ENCODE peak calls at places on chromosomes 2 and 18, in ten cellular contexts. One of them, this sample, is unnamed.

GRCh38 chr2:157874997-157875719 is 972 bp downstream of the ACVR1 start:
- DNase-seq in tibial nerve: peak
- DNase-seq in cardiac muscle cell: peak
- DNase-seq in A549: no peak
- DNase-seq in right cardiac atrium: peak
- DNase-seq in esophagus squamous epithelium: no peak
- DNase-seq in effector memory CD4-positive, alpha-beta T cell: no peak
- DNase-seq in HepG2: no peak
- DNase-seq in uterus: peak
- DNase-seq in K562: peak
- DNase-seq in this sample: peak

GRCh38 chr2:136378712-136379595 is 261.0 kb upstream of the CXCR4 start:
- DNase-seq in tibial nerve: peak
- DNase-seq in cardiac muscle cell: peak
- DNase-seq in A549: peak
- DNase-seq in right cardiac atrium: peak
- DNase-seq in esophagus squamous epithelium: no peak
- DNase-seq in effector memory CD4-positive, alpha-beta T cell: peak
- DNase-seq in HepG2: peak
- DNase-seq in uterus: no peak
- DNase-seq in K562: peak
- DNase-seq in this sample: peak

GRCh38 chr2:233501198-233502076 is 65.1 kb downstream of the USP40 start:
- DNase-seq in tibial nerve: no peak
- DNase-seq in cardiac muscle cell: peak
- DNase-seq in A549: no peak
- DNase-seq in right cardiac atrium: no peak
- DNase-seq in esophagus squamous epithelium: no peak
- DNase-seq in effector memory CD4-positive, alpha-beta T cell: no peak
- DNase-seq in HepG2: no peak
- DNase-seq in uterus: no peak
- DNase-seq in K562: no peak
- DNase-seq in this sample: no peak

GRCh38 chr18:40962784-40963183 is 992.2 kb upstream of the PIK3C3 start:
- DNase-seq in tibial nerve: no peak
- DNase-seq in cardiac muscle cell: no peak
- DNase-seq in A549: no peak
- DNase-seq in right cardiac atrium: no peak
- DNase-seq in esophagus squamous epithelium: no peak
- DNase-seq in effector memory CD4-positive, alpha-beta T cell: no peak
- DNase-seq in HepG2: no peak
- DNase-seq in uterus: no peak
- DNase-seq in K562: no peak
- DNase-seq in this sample: no peak

GRCh38 chr2:33126973-33127372 is 180.2 kb downstream of the LTBP1 start:
- DNase-seq in tibial nerve: no peak
- DNase-seq in cardiac muscle cell: peak
- DNase-seq in A549: no peak
- DNase-seq in right cardiac atrium: no peak
- DNase-seq in esophagus squamous epithelium: no peak
- DNase-seq in effector memory CD4-positive, alpha-beta T cell: no peak
- DNase-seq in HepG2: no peak
- DNase-seq in uterus: no peak
- DNase-seq in K562: no peak
- DNase-seq in this sample: no peak

GRCh38 chr2:190469770-190470169 is 61.6 kb downstream of the MFSD6 start:
- DNase-seq in tibial nerve: no peak
- DNase-seq in cardiac muscle cell: peak
- DNase-seq in A549: peak
- DNase-seq in right cardiac atrium: peak
- DNase-seq in esophagus squamous epithelium: no peak
- DNase-seq in effector memory CD4-positive, alpha-beta T cell: no peak
- DNase-seq in HepG2: no peak
- DNase-seq in uterus: peak
- DNase-seq in K562: peak
- DNase-seq in this sample: no peak

GRCh38 chr2:130728007-130728454 is 839 bp upstream of the GPR148 start:
- DNase-seq in tibial nerve: no peak
- DNase-seq in cardiac muscle cell: peak
- DNase-seq in A549: no peak
- DNase-seq in right cardiac atrium: no peak
- DNase-seq in esophagus squamous epithelium: no peak
- DNase-seq in effector memory CD4-positive, alpha-beta T cell: peak
- DNase-seq in HepG2: no peak
- DNase-seq in uterus: no peak
- DNase-seq in K562: peak
- DNase-seq in this sample: no peak

GRCh38 chr2:215572341-215572848 is 136.5 kb upstream of the FN1 start:
- DNase-seq in tibial nerve: no peak
- DNase-seq in cardiac muscle cell: no peak
- DNase-seq in A549: no peak
- DNase-seq in right cardiac atrium: no peak
- DNase-seq in esophagus squamous epithelium: no peak
- DNase-seq in effector memory CD4-positive, alpha-beta T cell: no peak
- DNase-seq in HepG2: peak
- DNase-seq in uterus: no peak
- DNase-seq in K562: no peak
- DNase-seq in this sample: no peak

GRCh38 chr2:157857881-157858280 is 18.2 kb downstream of the ACVR1 start:
- DNase-seq in tibial nerve: no peak
- DNase-seq in cardiac muscle cell: no peak
- DNase-seq in A549: no peak
- DNase-seq in right cardiac atrium: no peak
- DNase-seq in esophagus squamous epithelium: no peak
- DNase-seq in effector memory CD4-positive, alpha-beta T cell: no peak
- DNase-seq in HepG2: no peak
- DNase-seq in uterus: no peak
- DNase-seq in K562: no peak
- DNase-seq in this sample: no peak

DNA sequence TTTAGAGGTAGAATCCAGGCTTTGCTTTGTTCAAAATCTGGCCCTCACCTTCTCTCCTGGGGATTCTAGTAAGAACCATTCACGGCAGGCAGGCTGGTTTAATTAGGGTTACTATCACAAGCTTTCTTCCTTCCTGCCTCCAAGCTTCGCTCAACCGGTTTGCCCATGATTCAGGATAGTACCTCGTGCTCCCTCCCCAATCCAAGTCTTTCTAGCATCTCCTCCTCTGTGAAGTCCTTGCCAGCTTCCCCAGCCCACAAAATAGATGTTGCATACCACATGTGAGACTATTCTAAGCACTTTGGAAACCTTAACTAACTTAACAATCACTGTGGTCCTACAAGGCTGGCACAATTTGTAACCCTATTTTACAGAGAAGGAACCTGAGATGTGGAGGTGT is 135.1 kb downstream of the SOCS6 start:
- DNase-seq in tibial nerve: no peak
- DNase-seq in cardiac muscle cell: peak
- DNase-seq in A549: no peak
- DNase-seq in right cardiac atrium: no peak
- DNase-seq in esophagus squamous epithelium: no peak
- DNase-seq in effector memory CD4-positive, alpha-beta T cell: no peak
- DNase-seq in HepG2: no peak
- DNase-seq in uterus: no peak
- DNase-seq in K562: no peak
- DNase-seq in this sample: no peak
- H3K27ac ChIP-seq in tibial nerve: no peak
- H3K27ac ChIP-seq in cardiac muscle cell: no peak
- H3K27ac ChIP-seq in A549: peak
- H3K27ac ChIP-seq in right cardiac atrium: no peak
- H3K27ac ChIP-seq in esophagus squamous epithelium: peak
- H3K27ac ChIP-seq in effector memory CD4-positive, alpha-beta T cell: no peak
- H3K27ac ChIP-seq in HepG2: no peak
- H3K27ac ChIP-seq in uterus: no peak
- H3K27ac ChIP-seq in K562: no peak
- H3K27ac ChIP-seq in this sample: no peak

DNA sequence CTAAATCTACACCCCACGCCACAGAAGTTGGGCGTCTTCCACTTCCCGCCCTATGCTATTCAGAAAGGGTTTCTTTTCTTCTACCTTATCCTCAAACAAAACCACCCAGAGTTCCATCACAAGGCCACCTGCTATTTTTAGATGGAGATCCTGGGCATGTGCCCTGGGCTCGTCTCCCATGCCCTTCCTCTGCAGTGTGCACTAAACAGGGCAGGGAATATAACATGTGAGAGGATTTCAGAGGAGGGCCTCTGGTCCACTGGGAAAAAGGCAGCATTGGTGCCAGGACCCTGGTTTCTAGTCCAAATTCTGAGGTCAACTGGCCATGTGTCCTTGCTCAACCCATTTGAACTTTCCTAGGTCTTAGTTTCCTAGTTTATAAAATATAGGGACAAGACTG is 320.0 kb downstream of the NCKAP5 start:
- DNase-seq in tibial nerve: no peak
- DNase-seq in cardiac muscle cell: no peak
- DNase-seq in A549: no peak
- DNase-seq in right cardiac atrium: peak
- DNase-seq in esophagus squamous epithelium: no peak
- DNase-seq in effector memory CD4-positive, alpha-beta T cell: no peak
- DNase-seq in HepG2: no peak
- DNase-seq in uterus: no peak
- DNase-seq in K562: no peak
- DNase-seq in this sample: no peak
- H3K27ac ChIP-seq in tibial nerve: peak
- H3K27ac ChIP-seq in cardiac muscle cell: no peak
- H3K27ac ChIP-seq in A549: no peak
- H3K27ac ChIP-seq in right cardiac atrium: peak
- H3K27ac ChIP-seq in esophagus squamous epithelium: no peak
- H3K27ac ChIP-seq in effector memory CD4-positive, alpha-beta T cell: no peak
- H3K27ac ChIP-seq in HepG2: no peak
- H3K27ac ChIP-seq in uterus: no peak
- H3K27ac ChIP-seq in K562: no peak
- H3K27ac ChIP-seq in this sample: no peak

GRCh38 chr2:85250045-85250444 is 77.7 kb downstream of the TGOLN2 start:
- DNase-seq in tibial nerve: no peak
- DNase-seq in cardiac muscle cell: peak
- DNase-seq in A549: no peak
- DNase-seq in right cardiac atrium: peak
- DNase-seq in esophagus squamous epithelium: no peak
- DNase-seq in effector memory CD4-positive, alpha-beta T cell: no peak
- DNase-seq in HepG2: no peak
- DNase-seq in uterus: no peak
- DNase-seq in K562: no peak
- DNase-seq in this sample: no peak
- H3K27ac ChIP-seq in tibial nerve: peak
- H3K27ac ChIP-seq in cardiac muscle cell: no peak
- H3K27ac ChIP-seq in A549: no peak
- H3K27ac ChIP-seq in right cardiac atrium: no peak
- H3K27ac ChIP-seq in esophagus squamous epithelium: no peak
- H3K27ac ChIP-seq in effector memory CD4-positive, alpha-beta T cell: no peak
- H3K27ac ChIP-seq in HepG2: no peak
- H3K27ac ChIP-seq in uterus: no peak
- H3K27ac ChIP-seq in K562: no peak
- H3K27ac ChIP-seq in this sample: no peak

GRCh38 chr18:79217979-79218604 is 148.9 kb downstream of the ATP9B start:
- DNase-seq in tibial nerve: no peak
- DNase-seq in cardiac muscle cell: peak
- DNase-seq in A549: no peak
- DNase-seq in right cardiac atrium: peak
- DNase-seq in esophagus squamous epithelium: no peak
- DNase-seq in effector memory CD4-positive, alpha-beta T cell: no peak
- DNase-seq in HepG2: no peak
- DNase-seq in uterus: no peak
- DNase-seq in K562: peak
- DNase-seq in this sample: no peak

GRCh38 chr18:79221136-79221535 is 151.9 kb downstream of the ATP9B start:
- DNase-seq in tibial nerve: no peak
- DNase-seq in cardiac muscle cell: no peak
- DNase-seq in A549: no peak
- DNase-seq in right cardiac atrium: no peak
- DNase-seq in esophagus squamous epithelium: no peak
- DNase-seq in effector memory CD4-positive, alpha-beta T cell: no peak
- DNase-seq in HepG2: no peak
- DNase-seq in uterus: no peak
- DNase-seq in K562: no peak
- DNase-seq in this sample: no peak

GRCh38 chr18:79216176-79216575 is 147.0 kb downstream of the ATP9B start:
- DNase-seq in tibial nerve: no peak
- DNase-seq in cardiac muscle cell: no peak
- DNase-seq in A549: no peak
- DNase-seq in right cardiac atrium: no peak
- DNase-seq in esophagus squamous epithelium: no peak
- DNase-seq in effector memory CD4-positive, alpha-beta T cell: no peak
- DNase-seq in HepG2: no peak
- DNase-seq in uterus: no peak
- DNase-seq in K562: no peak
- DNase-seq in this sample: no peak

GRCh38 chr18:79222790-79223189 is 153.6 kb downstream of the ATP9B start:
- DNase-seq in tibial nerve: no peak
- DNase-seq in cardiac muscle cell: no peak
- DNase-seq in A549: no peak
- DNase-seq in right cardiac atrium: no peak
- DNase-seq in esophagus squamous epithelium: no peak
- DNase-seq in effector memory CD4-positive, alpha-beta T cell: no peak
- DNase-seq in HepG2: no peak
- DNase-seq in uterus: no peak
- DNase-seq in K562: no peak
- DNase-seq in this sample: no peak

DNA sequence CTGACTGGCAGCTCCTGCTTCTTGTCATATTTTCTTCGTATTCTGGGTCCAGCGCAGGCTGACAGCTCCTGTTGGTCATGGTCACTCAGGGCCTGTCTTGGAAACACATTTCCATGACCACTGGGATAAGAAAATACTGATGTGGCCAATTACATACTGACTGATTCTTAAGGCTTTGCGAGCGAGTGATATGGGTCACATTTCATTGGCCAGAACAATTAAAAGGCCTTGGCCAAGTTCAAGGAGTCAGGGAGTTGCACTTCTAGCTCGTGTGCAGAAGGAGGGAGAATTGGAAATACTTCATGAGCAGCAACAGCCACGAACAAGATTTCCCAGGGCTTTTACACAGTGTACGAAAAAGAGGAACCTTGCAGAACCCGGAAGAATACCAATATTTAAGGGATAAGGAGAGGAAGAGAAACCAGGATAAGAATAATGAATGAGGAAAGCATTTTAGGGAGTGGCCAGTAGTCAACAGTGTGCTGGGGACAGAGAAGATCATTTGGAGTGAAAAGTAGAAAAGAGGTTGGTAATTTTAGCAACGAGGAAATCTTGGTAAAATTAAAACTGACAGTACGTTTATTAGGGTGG is 149.5 kb downstream of the ATP9B start:
- DNase-seq in tibial nerve: no peak
- DNase-seq in cardiac muscle cell: no peak
- DNase-seq in A549: no peak
- DNase-seq in right cardiac atrium: no peak
- DNase-seq in esophagus squamous epithelium: no peak
- DNase-seq in effector memory CD4-positive, alpha-beta T cell: no peak
- DNase-seq in HepG2: no peak
- DNase-seq in uterus: no peak
- DNase-seq in K562: no peak
- DNase-seq in this sample: no peak
- H3K27ac ChIP-seq in tibial nerve: peak
- H3K27ac ChIP-seq in cardiac muscle cell: no peak
- H3K27ac ChIP-seq in A549: no peak
- H3K27ac ChIP-seq in right cardiac atrium: no peak
- H3K27ac ChIP-seq in esophagus squamous epithelium: no peak
- H3K27ac ChIP-seq in effector memory CD4-positive, alpha-beta T cell: no peak
- H3K27ac ChIP-seq in HepG2: no peak
- H3K27ac ChIP-seq in uterus: no peak
- H3K27ac ChIP-seq in K562: no peak
- H3K27ac ChIP-seq in this sample: no peak

GRCh38 chr2:160238392-160238791 is 38.3 kb upstream of the ITGB6 start:
- DNase-seq in tibial nerve: no peak
- DNase-seq in cardiac muscle cell: no peak
- DNase-seq in A549: no peak
- DNase-seq in right cardiac atrium: no peak
- DNase-seq in esophagus squamous epithelium: no peak
- DNase-seq in effector memory CD4-positive, alpha-beta T cell: no peak
- DNase-seq in HepG2: no peak
- DNase-seq in uterus: no peak
- DNase-seq in K562: no peak
- DNase-seq in this sample: no peak
- H3K27ac ChIP-seq in tibial nerve: no peak
- H3K27ac ChIP-seq in cardiac muscle cell: no peak
- H3K27ac ChIP-seq in A549: peak
- H3K27ac ChIP-seq in right cardiac atrium: no peak
- H3K27ac ChIP-seq in esophagus squamous epithelium: peak
- H3K27ac ChIP-seq in effector memory CD4-positive, alpha-beta T cell: no peak
- H3K27ac ChIP-seq in HepG2: no peak
- H3K27ac ChIP-seq in uterus: no peak
- H3K27ac ChIP-seq in K562: no peak
- H3K27ac ChIP-seq in this sample: no peak